ENCODE peak calls at places on chromosomes 7 and 10, in nine cellular contexts. G is neural crest cell; U is Calu3; J is NB4; A is CD8-positive, alpha-beta T cell; E is Peyer's patch; R is foreskin fibroblast; T is mucosa of descending colon; C is AG09309. Y is an unnamed sample.
A peak's percentile ranks its signal among the peaks of the same experiment; 100 is the strongest.

GRCh38 chr7:151852486-151853396 is 24.2 kb downstream of the PRKAG2 start:
- DNase-seq in G (no peak), U (no peak), J (no peak), A (no peak), E (no peak), R (no peak), T (peak; percentile 39), C (no peak), Y (no peak)

GRCh38 chr10:104328916-104329710 is 9.2 kb downstream of the ITPRIP start:
- DNase-seq in G (peak; percentile 58), U (peak; percentile 20), J (peak; percentile 95), A (peak; percentile 52), E (peak; percentile 73), R (peak; percentile 92), T (peak; percentile 75), C (peak; percentile 89), Y (no peak)

GRCh38 chr10:24114561-24114960 is 94.4 kb upstream of the KIAA1217 start:
- DNase-seq in G (no peak), U (no peak), J (no peak), A (no peak), E (no peak), R (no peak), T (no peak), C (no peak), Y (no peak)

GRCh38 chr7:140605337-140605736 is 35.3 kb downstream of the DENND2A start:
- DNase-seq in G (no peak), U (no peak), J (no peak), A (no peak), E (no peak), R (peak; percentile 64), T (no peak), C (no peak), Y (no peak)

GRCh38 chr10:17353568-17353967 is 100.8 kb downstream of the ST8SIA6 start:
- DNase-seq in G (no peak), U (no peak), J (no peak), A (no peak), E (no peak), R (no peak), T (no peak), C (no peak), Y (no peak)

GRCh38 chr10:97708976-97709745 is 4.4 kb upstream of the MARVELD1 start:
- DNase-seq in G (peak; percentile 62), U (peak; percentile 56), J (peak; percentile 78), A (no peak), E (peak; percentile 40), R (peak; percentile 81), T (no peak), C (peak; percentile 67), Y (peak; percentile 65)

GRCh38 chr10:3169271-3169670 is 3.3 kb downstream of the PITRM1 start:
- DNase-seq in G (no peak), U (no peak), J (no peak), A (no peak), E (no peak), R (no peak), T (no peak), C (no peak), Y (no peak)

GRCh38 chr7:116525298-116525912 is 569 bp downstream of the CAV1 start:
- DNase-seq in G (peak; percentile 14), U (peak; percentile 44), J (no peak), A (no peak), E (peak; percentile 30), R (no peak), T (peak; percentile 59), C (no peak), Y (no peak)

GRCh38 chr7:12596225-12596790 is 25.8 kb downstream of the SCIN start:
- DNase-seq in G (no peak), U (no peak), J (no peak), A (no peak), E (no peak), R (no peak), T (no peak), C (no peak), Y (no peak)

GRCh38 chr10:92691042-92691590 is 1.4 kb downstream of the HHEX start:
- DNase-seq in G (peak; percentile 4), U (no peak), J (no peak), A (no peak), E (peak; percentile 28), R (no peak), T (peak; percentile 50), C (no peak), Y (no peak)

GRCh38 chr7:139496528-139496927 is 13.1 kb upstream of the KLRG2 start:
- DNase-seq in G (no peak), U (no peak), J (no peak), A (no peak), E (no peak), R (no peak), T (no peak), C (no peak), Y (no peak)

GRCh38 chr7:116449950-116450349 is 49.6 kb upstream of the CAV2 start:
- DNase-seq in G (no peak), U (no peak), J (no peak), A (no peak), E (no peak), R (no peak), T (no peak), C (no peak), Y (no peak)

GRCh38 chr7:148650232-148650858 is 48.4 kb upstream of the CUL1 start:
- DNase-seq in G (no peak), U (no peak), J (no peak), A (no peak), E (no peak), R (peak; percentile 24), T (no peak), C (peak; percentile 23), Y (no peak)

GRCh38 chr10:58647770-58648169 is 135.1 kb downstream of the BICC1 start:
- DNase-seq in G (no peak), U (no peak), J (no peak), A (no peak), E (no peak), R (no peak), T (no peak), C (no peak), Y (no peak)

GRCh38 chr7:148347981-148348380 is 242.6 kb upstream of the C7orf33 start:
- DNase-seq in G (no peak), U (no peak), J (no peak), A (no peak), E (no peak), R (no peak), T (no peak), C (no peak), Y (no peak)

GRCh38 chr10:31320179-31320597 is 1.2 kb downstream of the ZEB1 start:
- DNase-seq in G (peak; percentile 21), U (peak; percentile 46), J (peak; percentile 53), A (peak; percentile 15), E (peak; percentile 54), R (no peak), T (peak; percentile 72), C (no peak), Y (no peak)

GRCh38 chr7:51101111-51101757 is 215.4 kb downstream of the COBL start:
- DNase-seq in G (no peak), U (no peak), J (no peak), A (no peak), E (no peak), R (no peak), T (no peak), C (no peak), Y (no peak)

GRCh38 chr7:45697576-45698136 is 123.5 kb downstream of the ADCY1 start:
- DNase-seq in G (no peak), U (no peak), J (peak; percentile 30), A (no peak), E (no peak), R (peak; percentile 19), T (no peak), C (no peak), Y (no peak)

GRCh38 chr7:46651561-46652088 is 730.6 kb upstream of the IGFBP3 start:
- DNase-seq in G (no peak), U (peak; percentile 86), J (no peak), A (no peak), E (no peak), R (no peak), T (no peak), C (no peak), Y (no peak)

GRCh38 chr7:77428777-77429231 is 12.7 kb upstream of the GSAP start:
- DNase-seq in G (no peak), U (no peak), J (no peak), A (no peak), E (no peak), R (no peak), T (no peak), C (no peak), Y (no peak)

GRCh38 chr10:95562326-95562725 is 1.2 kb upstream of the SORBS1 start:
- DNase-seq in G (no peak), U (no peak), J (no peak), A (no peak), E (no peak), R (no peak), T (no peak), C (no peak), Y (no peak)
- TF ChIP-seq CTCF in G (no peak), U (no peak), J (no peak), A (no peak), E (no peak), R (no peak), T (no peak), C (no peak), Y (no peak)

GRCh38 chr7:2537981-2538851 is 17.1 kb downstream of the BRAT1 start:
- DNase-seq in G (no peak), U (no peak), J (no peak), A (no peak), E (no peak), R (no peak), T (peak; percentile 54), C (no peak), Y (peak; percentile 23)
- TF ChIP-seq CTCF in G (no peak), U (peak; percentile 30), J (no peak), A (no peak), E (no peak), R (no peak), T (no peak), C (no peak), Y (no peak)

GRCh38 chr10:115572740-115573455 is 479.7 kb downstream of the ATRNL1 start:
- DNase-seq in G (no peak), U (peak; percentile 1), J (peak; percentile 15), A (no peak), E (no peak), R (no peak), T (no peak), C (no peak), Y (no peak)
- TF ChIP-seq CTCF in G (peak; percentile 51), U (no peak), J (peak; percentile 57), A (no peak), E (no peak), R (peak; percentile 10), T (no peak), C (no peak), Y (peak; percentile 24)

DNA sequence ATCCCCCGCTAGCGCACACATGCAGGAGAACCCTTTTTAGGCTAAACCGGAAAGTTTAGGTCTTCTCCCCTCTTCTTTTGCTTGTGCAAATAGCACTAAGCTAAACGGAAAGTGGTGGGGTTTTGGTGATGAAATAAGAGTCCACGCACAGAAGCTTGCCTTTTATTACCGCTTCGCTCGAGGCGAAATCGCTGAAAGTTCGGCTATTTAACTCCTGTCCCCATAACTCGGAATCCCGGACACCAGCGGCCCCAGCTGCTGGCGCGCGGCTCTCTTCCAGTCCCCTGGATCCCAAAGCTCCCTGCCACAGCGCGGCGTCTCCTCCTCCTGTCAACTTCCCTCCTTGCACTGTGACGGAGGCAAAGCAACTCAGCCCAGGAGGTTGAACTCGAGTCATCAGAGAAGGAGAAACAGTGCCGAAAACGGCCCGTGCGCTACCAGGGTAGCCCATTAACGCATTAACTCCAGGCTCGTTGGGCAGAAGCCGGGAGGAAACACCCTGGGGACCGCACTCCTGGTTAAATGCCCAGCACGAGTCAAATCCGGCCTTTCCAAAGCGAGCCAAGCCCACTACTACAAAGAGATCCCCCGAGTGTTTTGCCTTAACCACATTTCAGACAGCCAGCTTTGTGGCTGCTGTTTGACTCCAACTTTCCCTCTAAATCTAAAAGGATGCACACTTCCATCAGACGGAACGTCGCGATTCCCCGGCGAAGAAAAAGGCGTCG is 1.3 kb downstream of the SEMA3D start:
- DNase-seq in G (peak; percentile 46), U (peak; percentile 24), J (no peak), A (no peak), E (no peak), R (peak; percentile 74), T (peak; percentile 52), C (no peak), Y (peak; percentile 65)
- TF ChIP-seq CTCF in G (peak; percentile 17), U (no peak), J (no peak), A (no peak), E (no peak), R (peak; percentile 46), T (no peak), C (peak; percentile 46), Y (no peak)